ENCODE peak calls at places on chromosome 11, in eight cellular contexts. P is nephron progenitor cell, C is HFF-Myc, E is OCI-LY7, B is fibroblast of pulmonary artery, H is NB4, Y is glutamatergic neuron, R is colonic mucosa. G is an unnamed sample.

GRCh38 chr11:225734-226453 is 10.2 kb downstream of the SIRT3 start:
- DNase-seq in C (no peak), R (no peak), B (peak), Y (no peak), P (no peak), E (no peak), H (peak), G (no peak)

GRCh38 chr11:33689089-33689488 is 11.5 kb downstream of the C11orf91 start:
- DNase-seq in R (no peak), C (no peak), Y (no peak), B (no peak), E (no peak), H (no peak), P (no peak), G (no peak)

GRCh38 chr11:19790831-19791552 is 78.4 kb downstream of the NAV2 start:
- DNase-seq in B (no peak), P (no peak), H (no peak), E (peak), Y (no peak), R (peak), C (no peak), G (no peak)

GRCh38 chr11:118151421-118151820 is 1.2 kb downstream of the SCN4B start:
- DNase-seq in C (no peak), P (no peak), B (no peak), Y (no peak), E (no peak), H (no peak), R (no peak), G (no peak)

GRCh38 chr11:2442554-2442953 is 1.8 kb downstream of the TRPM5 start:
- DNase-seq in R (peak), H (no peak), B (no peak), E (no peak), Y (no peak), C (no peak), P (no peak), G (no peak)

GRCh38 chr11:110962907-110963306 is 250.7 kb upstream of the ARHGAP20 start:
- DNase-seq in E (no peak), H (no peak), C (no peak), B (no peak), Y (no peak), R (no peak), P (no peak), G (no peak)

GRCh38 chr11:37322333-37323194 is 724.5 kb upstream of the RAG2 start:
- DNase-seq in C (no peak), P (no peak), Y (no peak), B (no peak), R (no peak), E (no peak), H (no peak), G (no peak)

GRCh38 chr11:34168642-34169051 is 63.2 kb downstream of the NAT10 start:
- DNase-seq in P (no peak), R (no peak), Y (no peak), B (no peak), H (no peak), E (no peak), C (no peak), G (no peak)

GRCh38 chr11:126267650-126268049 is 1.0 kb downstream of the SRPRA start:
- DNase-seq in Y (no peak), P (no peak), E (no peak), C (no peak), H (no peak), B (no peak), R (no peak), G (no peak)

GRCh38 chr11:117314840-117315239 is 1.2 kb downstream of the BACE1 start:
- DNase-seq in E (no peak), H (peak), C (no peak), Y (no peak), R (no peak), P (peak), B (no peak), G (no peak)

GRCh38 chr11:83568474-83568873 is 282.3 kb upstream of the CCDC90B start:
- DNase-seq in B (no peak), P (no peak), H (no peak), Y (no peak), C (no peak), R (no peak), E (no peak), G (no peak)

GRCh38 chr11:96187779-96188624 is 155.0 kb downstream of the MAML2 start:
- DNase-seq in E (no peak), H (no peak), Y (no peak), C (peak), P (no peak), B (peak), R (no peak), G (no peak)

GRCh38 chr11:128508785-128509518 is 78.4 kb downstream of the ETS1 start:
- DNase-seq in Y (no peak), E (no peak), P (no peak), H (no peak), R (no peak), B (no peak), C (no peak), G (no peak)

GRCh38 chr11:12113294-12113693 is 2.9 kb downstream of the MICAL2 start:
- DNase-seq in C (no peak), H (no peak), R (no peak), B (peak), Y (no peak), P (no peak), E (no peak), G (no peak)

GRCh38 chr11:11975201-11976092 is 33.0 kb downstream of the DKK3 start:
- DNase-seq in B (no peak), H (no peak), C (no peak), E (no peak), Y (no peak), R (no peak), P (no peak), G (no peak)

GRCh38 chr11:13487661-13488030 is 8.2 kb downstream of the PTH start:
- DNase-seq in C (no peak), Y (no peak), E (peak), H (no peak), P (no peak), R (peak), B (peak), G (no peak)

GRCh38 chr11:10114593-10115404 is 179.2 kb downstream of the SBF2 start:
- DNase-seq in R (no peak), P (no peak), Y (no peak), B (no peak), E (no peak), C (no peak), H (no peak), G (no peak)

GRCh38 chr11:86395061-86395551 is 20.4 kb downstream of the CCDC81 start:
- DNase-seq in H (peak), Y (no peak), P (no peak), R (no peak), E (no peak), C (no peak), B (peak), G (no peak)

GRCh38 chr11:89184021-89184420 is 6.3 kb downstream of the TYR start:
- DNase-seq in E (no peak), H (no peak), R (no peak), P (no peak), Y (no peak), B (no peak), C (no peak), G (no peak)

GRCh38 chr11:120652705-120653335 is 141.3 kb downstream of the GRIK4 start:
- DNase-seq in C (peak), H (peak), B (peak), E (peak), Y (no peak), R (no peak), P (no peak), G (no peak)

GRCh38 chr11:8685306-8685705 is 2.7 kb downstream of the RPL27A start:
- DNase-seq in Y (no peak), C (no peak), E (no peak), R (no peak), H (no peak), B (no peak), P (no peak), G (no peak)

GRCh38 chr11:85672111-85672875 is 7.4 kb upstream of the CREBZF start:
- DNase-seq in Y (no peak), E (no peak), R (no peak), B (no peak), C (no peak), H (no peak), P (no peak), G (no peak)

GRCh38 chr11:47415949-47416472 is 7.6 kb downstream of the SLC39A13 start:
- DNase-seq in B (peak), C (peak), P (no peak), Y (no peak), R (peak), H (no peak), E (no peak), G (no peak)

GRCh38 chr11:72627594-72628281 is 46.5 kb downstream of the PDE2A start:
- DNase-seq in Y (no peak), C (no peak), E (no peak), P (no peak), H (no peak), R (no peak), B (no peak), G (no peak)

GRCh38 chr11:106172389-106172991 is 95.0 kb downstream of the AASDHPPT start:
- DNase-seq in Y (no peak), P (no peak), R (no peak), B (no peak), H (no peak), C (peak), E (no peak), G (no peak)

GRCh38 chr11:69841859-69842698 is 22.9 kb upstream of the FGF3 start:
- DNase-seq in R (peak), B (peak), E (peak), C (no peak), P (no peak), Y (no peak), H (peak), G (no peak)

GRCh38 chr11:116891746-116892145 is 54.3 kb upstream of the APOA1 start:
- DNase-seq in H (no peak), C (no peak), B (no peak), Y (no peak), R (no peak), E (no peak), P (no peak), G (no peak)

GRCh38 chr11:72370201-72370600 is 64.1 kb downstream of the CLPB start:
- DNase-seq in P (no peak), H (no peak), R (no peak), B (no peak), C (no peak), Y (no peak), E (no peak), G (no peak)

GRCh38 chr11:111327908-111328624 is 29.7 kb downstream of the POU2AF3 start:
- DNase-seq in R (no peak), B (no peak), H (no peak), P (no peak), C (no peak), E (no peak), Y (no peak), G (no peak)

GRCh38 chr11:24386551-24387404 is 110.1 kb upstream of the LUZP2 start:
- DNase-seq in P (peak), E (no peak), H (peak), R (no peak), Y (no peak), C (peak), B (peak), G (no peak)

GRCh38 chr11:118437046-118437735 is 899 bp downstream of the KMT2A start:
- DNase-seq in R (peak), P (peak), B (no peak), C (no peak), E (peak), H (peak), Y (peak), G (peak)

GRCh38 chr11:129277216-129277838 is 85.2 kb upstream of the ARHGAP32 start:
- DNase-seq in E (no peak), H (no peak), Y (no peak), R (no peak), C (no peak), B (no peak), P (no peak), G (no peak)

GRCh38 chr11:95289378-95289777 is 58.4 kb upstream of the SESN3 start:
- DNase-seq in B (no peak), R (no peak), E (no peak), C (no peak), P (no peak), Y (no peak), H (no peak), G (no peak)

GRCh38 chr11:61195710-61196109 is 7.6 kb upstream of the PGA3 start:
- DNase-seq in C (no peak), P (peak), R (no peak), Y (no peak), H (no peak), B (no peak), E (no peak), G (no peak)

GRCh38 chr11:10328314-10329090 is 23.6 kb downstream of the ADM start:
- DNase-seq in Y (no peak), C (no peak), P (no peak), E (no peak), B (peak), R (no peak), H (peak), G (no peak)

GRCh38 chr11:71940561-71941219 is 11.8 kb downstream of the RNF121 start:
- DNase-seq in B (no peak), H (no peak), E (no peak), R (no peak), C (no peak), P (no peak), Y (no peak), G (no peak)

GRCh38 chr11:9568854-9569587 is 4.4 kb upstream of the WEE1 start:
- DNase-seq in P (no peak), C (peak), Y (no peak), H (peak), R (peak), E (peak), B (peak), G (no peak)

DNA sequence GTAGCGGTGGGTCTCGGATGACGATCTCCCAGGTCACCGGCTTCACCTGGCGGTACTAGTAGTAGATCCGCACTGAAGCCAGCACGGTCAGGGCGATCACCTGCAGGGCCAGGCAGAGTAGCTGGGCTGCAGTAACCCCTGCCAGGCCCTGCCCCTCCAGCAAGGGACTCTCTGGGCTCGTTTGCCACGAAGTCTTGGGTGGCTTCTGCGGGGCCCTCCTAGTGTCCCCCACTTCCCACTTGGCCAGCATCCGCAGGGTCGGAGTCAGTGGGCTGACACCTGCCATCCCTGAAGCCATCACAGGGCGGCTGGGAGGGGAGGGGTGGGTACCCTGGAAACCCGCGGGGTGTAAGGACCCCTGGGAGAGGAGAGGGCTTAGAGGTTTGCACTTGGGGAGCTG is 214.0 kb downstream of the OR4C45 start:
- DNase-seq in B (no peak), Y (no peak), P (no peak), R (no peak), E (no peak), C (no peak), H (no peak), G (no peak)
- TF ChIP-seq CTCF in B (no peak), Y (no peak), P (no peak), R (no peak), E (no peak), C (no peak), H (no peak), G (no peak)

GRCh38 chr11:64313491-64314145 is 3.7 kb downstream of the TRMT112 start:
- DNase-seq in E (no peak), R (no peak), H (no peak), Y (no peak), B (peak), P (no peak), C (no peak), G (no peak)
- TF ChIP-seq CTCF in E (no peak), R (no peak), H (no peak), Y (no peak), B (no peak), P (no peak), C (no peak), G (no peak)

GRCh38 chr11:123193742-123194141 is 1.3 kb downstream of the CLMP start:
- DNase-seq in H (no peak), E (no peak), Y (no peak), C (no peak), B (peak), P (no peak), R (no peak), G (no peak)
- TF ChIP-seq CTCF in H (no peak), E (no peak), Y (no peak), C (no peak), B (no peak), P (no peak), R (no peak), G (no peak)

GRCh38 chr11:68390315-68390714 is 70.2 kb upstream of the PPP6R3 start:
- DNase-seq in Y (no peak), P (no peak), B (no peak), R (no peak), C (no peak), H (no peak), E (no peak), G (no peak)

GRCh38 chr11:68387840-68388239 is 72.7 kb upstream of the PPP6R3 start:
- DNase-seq in P (no peak), Y (peak), R (no peak), B (no peak), C (no peak), E (no peak), H (no peak), G (no peak)

GRCh38 chr11:68385128-68385527 is 72.7 kb downstream of the LRP5 start:
- DNase-seq in P (no peak), H (no peak), C (no peak), R (no peak), Y (no peak), B (no peak), E (no peak), G (no peak)

GRCh38 chr11:68386331-68386978 is 74.1 kb downstream of the LRP5 start:
- DNase-seq in C (no peak), R (no peak), P (no peak), E (no peak), Y (no peak), H (peak), B (no peak), G (no peak)

GRCh38 chr11:68388595-68389198 is 71.9 kb upstream of the PPP6R3 start:
- DNase-seq in R (no peak), C (no peak), E (no peak), B (no peak), Y (no peak), P (no peak), H (no peak), G (no peak)
- TF ChIP-seq CTCF in R (no peak), C (no peak), E (no peak), B (no peak), Y (no peak), P (no peak), H (no peak), G (no peak)

GRCh38 chr11:114297806-114298700 is 1.9 kb downstream of the NNMT start:
- DNase-seq in H (no peak), C (no peak), Y (no peak), B (peak), R (no peak), P (no peak), E (no peak), G (no peak)

GRCh38 chr11:114298701-114299090 is 2.5 kb downstream of the NNMT start:
- DNase-seq in H (no peak), R (no peak), B (peak), Y (no peak), P (no peak), C (no peak), E (no peak), G (no peak)

GRCh38 chr11:114295676-114296081 is 520 bp upstream of the NNMT start:
- DNase-seq in B (no peak), P (no peak), R (no peak), C (no peak), H (no peak), E (no peak), Y (no peak), G (no peak)

GRCh38 chr11:114296979-114297372 is 777 bp downstream of the NNMT start:
- DNase-seq in P (no peak), E (no peak), R (no peak), B (peak), H (no peak), C (no peak), Y (no peak), G (no peak)

DNA sequence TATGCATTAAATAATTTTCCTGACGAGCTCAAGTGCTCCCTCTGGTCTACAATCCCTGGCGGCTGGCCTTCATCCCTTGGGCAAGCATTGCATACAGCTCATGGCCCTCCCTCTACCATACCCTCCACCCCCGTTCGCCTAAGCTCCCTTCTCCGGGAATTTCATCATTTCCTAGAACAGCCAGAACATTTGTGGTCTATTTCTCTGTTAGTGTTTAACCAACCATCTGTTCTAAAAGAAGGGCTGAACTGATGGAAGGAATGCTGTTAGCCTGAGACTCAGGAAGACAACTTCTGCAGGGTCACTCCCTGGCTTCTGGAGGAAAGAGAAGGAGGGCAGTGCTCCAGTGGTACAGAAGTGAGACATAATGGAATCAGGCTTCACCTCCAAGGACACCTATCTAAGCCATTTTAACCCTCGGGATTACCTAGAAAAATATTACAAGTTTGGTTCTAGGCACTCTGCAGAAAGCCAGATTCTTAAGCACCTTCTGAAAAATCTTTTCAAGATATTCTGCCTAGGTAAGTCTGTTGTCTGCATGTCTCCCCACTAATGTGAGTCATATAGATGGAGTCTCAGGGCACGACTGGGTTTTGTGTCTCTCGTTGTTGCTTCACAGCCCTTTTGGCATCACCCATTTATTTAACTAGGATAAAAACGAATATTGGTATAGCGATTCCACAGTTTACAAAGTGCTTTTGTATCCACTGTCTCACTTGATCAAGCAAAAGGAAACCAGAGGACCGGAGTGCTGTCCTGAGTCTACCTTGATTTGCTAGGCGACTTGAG is at the start of gene NNMT:
- DNase-seq in C (peak), R (peak), E (no peak), B (peak), Y (no peak), H (no peak), P (no peak), G (no peak)
- TF ChIP-seq CTCF in C (no peak), R (no peak), E (no peak), B (peak), Y (no peak), H (no peak), P (no peak), G (no peak)

GRCh38 chr11:119481667-119482400 is 58.9 kb upstream of the THY1 start:
- DNase-seq in R (no peak), E (no peak), C (no peak), P (peak), B (no peak), H (no peak), Y (no peak), G (no peak)

GRCh38 chr11:119480375-119481020 is 57.5 kb upstream of the THY1 start:
- DNase-seq in P (no peak), Y (no peak), H (no peak), B (no peak), E (no peak), R (no peak), C (no peak), G (peak)

GRCh38 chr11:119478711-119479285 is 55.8 kb upstream of the THY1 start:
- DNase-seq in B (no peak), C (no peak), R (no peak), E (no peak), Y (no peak), P (no peak), H (no peak), G (no peak)

GRCh38 chr11:119481021-119481666 is 58.2 kb upstream of the THY1 start:
- DNase-seq in E (peak), C (peak), B (peak), Y (peak), H (peak), P (peak), R (peak), G (peak)

GRCh38 chr11:119479685-119480275 is 56.8 kb upstream of the THY1 start:
- DNase-seq in H (peak), C (no peak), B (peak), E (peak), P (peak), Y (no peak), R (no peak), G (no peak)
- TF ChIP-seq CTCF in H (peak), C (peak), B (peak), E (peak), P (peak), Y (peak), R (no peak), G (no peak)

G was measured in activated B cell treated with CpG ODN at 0.5 μM for 24 hours.